ENCODE peak calls at places on chromosomes 2 and 18, in nine cellular contexts. One of them, this sample, is unnamed.

GRCh38 chr18:48084041-48084757 is 153.7 kb upstream of the SMAD2 start:
- DNase-seq in HTR-8/SVneo: no peak
- DNase-seq in mesenteric fat pad: no peak
- DNase-seq in Kasumi-1: no peak
- DNase-seq in anterior cingulate cortex: no peak
- DNase-seq in EH: no peak
- DNase-seq in H54: no peak
- DNase-seq in hippocampal formation: no peak
- DNase-seq in CD4-positive, CD25-positive, alpha-beta regulatory T cell: no peak
- DNase-seq in this sample: no peak

GRCh38 chr2:4408311-4408710 is 704.9 kb downstream of the DCDC2C start:
- DNase-seq in HTR-8/SVneo: no peak
- DNase-seq in mesenteric fat pad: no peak
- DNase-seq in Kasumi-1: no peak
- DNase-seq in anterior cingulate cortex: no peak
- DNase-seq in EH: no peak
- DNase-seq in H54: no peak
- DNase-seq in hippocampal formation: no peak
- DNase-seq in CD4-positive, CD25-positive, alpha-beta regulatory T cell: no peak
- DNase-seq in this sample: no peak

GRCh38 chr2:163551974-163552373 is 183.8 kb downstream of the FIGN start:
- DNase-seq in HTR-8/SVneo: no peak
- DNase-seq in mesenteric fat pad: no peak
- DNase-seq in Kasumi-1: no peak
- DNase-seq in anterior cingulate cortex: no peak
- DNase-seq in EH: peak
- DNase-seq in H54: peak
- DNase-seq in hippocampal formation: no peak
- DNase-seq in CD4-positive, CD25-positive, alpha-beta regulatory T cell: no peak
- DNase-seq in this sample: no peak

GRCh38 chr18:57909620-57910019 is 106.5 kb upstream of the ATP8B1 start:
- DNase-seq in HTR-8/SVneo: no peak
- DNase-seq in mesenteric fat pad: no peak
- DNase-seq in Kasumi-1: no peak
- DNase-seq in anterior cingulate cortex: no peak
- DNase-seq in EH: peak
- DNase-seq in H54: no peak
- DNase-seq in hippocampal formation: no peak
- DNase-seq in CD4-positive, CD25-positive, alpha-beta regulatory T cell: no peak
- DNase-seq in this sample: no peak

GRCh38 chr18:58186258-58186948 is 142.4 kb downstream of the NEDD4L start:
- DNase-seq in HTR-8/SVneo: peak
- DNase-seq in mesenteric fat pad: no peak
- DNase-seq in Kasumi-1: peak
- DNase-seq in anterior cingulate cortex: no peak
- DNase-seq in EH: peak
- DNase-seq in H54: peak
- DNase-seq in hippocampal formation: no peak
- DNase-seq in CD4-positive, CD25-positive, alpha-beta regulatory T cell: no peak
- DNase-seq in this sample: no peak

GRCh38 chr2:152354909-152355308 is 19.9 kb downstream of the FMNL2 start:
- DNase-seq in HTR-8/SVneo: no peak
- DNase-seq in mesenteric fat pad: no peak
- DNase-seq in Kasumi-1: no peak
- DNase-seq in anterior cingulate cortex: no peak
- DNase-seq in EH: peak
- DNase-seq in H54: no peak
- DNase-seq in hippocampal formation: peak
- DNase-seq in CD4-positive, CD25-positive, alpha-beta regulatory T cell: no peak
- DNase-seq in this sample: no peak

GRCh38 chr2:74188018-74188601 is 9.4 kb upstream of the MOB1A start:
- DNase-seq in HTR-8/SVneo: peak
- DNase-seq in mesenteric fat pad: no peak
- DNase-seq in Kasumi-1: no peak
- DNase-seq in anterior cingulate cortex: no peak
- DNase-seq in EH: peak
- DNase-seq in H54: peak
- DNase-seq in hippocampal formation: no peak
- DNase-seq in CD4-positive, CD25-positive, alpha-beta regulatory T cell: no peak
- DNase-seq in this sample: no peak

GRCh38 chr18:415627-416612 is 84.6 kb downstream of the COLEC12 start:
- DNase-seq in HTR-8/SVneo: no peak
- DNase-seq in mesenteric fat pad: no peak
- DNase-seq in Kasumi-1: no peak
- DNase-seq in anterior cingulate cortex: no peak
- DNase-seq in EH: peak
- DNase-seq in H54: peak
- DNase-seq in hippocampal formation: no peak
- DNase-seq in CD4-positive, CD25-positive, alpha-beta regulatory T cell: no peak
- DNase-seq in this sample: peak

GRCh38 chr18:3420919-3421279 is 29.1 kb upstream of the TGIF1 start:
- DNase-seq in HTR-8/SVneo: no peak
- DNase-seq in mesenteric fat pad: no peak
- DNase-seq in Kasumi-1: no peak
- DNase-seq in anterior cingulate cortex: no peak
- DNase-seq in EH: no peak
- DNase-seq in H54: no peak
- DNase-seq in hippocampal formation: no peak
- DNase-seq in CD4-positive, CD25-positive, alpha-beta regulatory T cell: no peak
- DNase-seq in this sample: no peak

GRCh38 chr2:28300921-28301341 is 91.7 kb upstream of the FOSL2 start:
- DNase-seq in HTR-8/SVneo: no peak
- DNase-seq in mesenteric fat pad: no peak
- DNase-seq in Kasumi-1: no peak
- DNase-seq in anterior cingulate cortex: no peak
- DNase-seq in EH: peak
- DNase-seq in H54: no peak
- DNase-seq in hippocampal formation: no peak
- DNase-seq in CD4-positive, CD25-positive, alpha-beta regulatory T cell: no peak
- DNase-seq in this sample: peak

GRCh38 chr2:17608251-17608650 is 67.8 kb downstream of the VSNL1 start:
- DNase-seq in HTR-8/SVneo: no peak
- DNase-seq in mesenteric fat pad: no peak
- DNase-seq in Kasumi-1: no peak
- DNase-seq in anterior cingulate cortex: no peak
- DNase-seq in EH: no peak
- DNase-seq in H54: no peak
- DNase-seq in hippocampal formation: no peak
- DNase-seq in CD4-positive, CD25-positive, alpha-beta regulatory T cell: no peak
- DNase-seq in this sample: no peak

GRCh38 chr18:79586436-79587297 is 92.9 kb upstream of the CTDP1 start:
- DNase-seq in HTR-8/SVneo: no peak
- DNase-seq in mesenteric fat pad: peak
- DNase-seq in Kasumi-1: no peak
- DNase-seq in anterior cingulate cortex: no peak
- DNase-seq in EH: no peak
- DNase-seq in H54: no peak
- DNase-seq in hippocampal formation: no peak
- DNase-seq in CD4-positive, CD25-positive, alpha-beta regulatory T cell: no peak
- DNase-seq in this sample: no peak

GRCh38 chr18:54382733-54383252 is 25.1 kb downstream of the C18orf54 start:
- DNase-seq in HTR-8/SVneo: no peak
- DNase-seq in mesenteric fat pad: no peak
- DNase-seq in Kasumi-1: no peak
- DNase-seq in anterior cingulate cortex: no peak
- DNase-seq in EH: no peak
- DNase-seq in H54: no peak
- DNase-seq in hippocampal formation: no peak
- DNase-seq in CD4-positive, CD25-positive, alpha-beta regulatory T cell: no peak
- DNase-seq in this sample: no peak

GRCh38 chr2:127392133-127392827 is 4.5 kb upstream of the MAP3K2 start:
- DNase-seq in HTR-8/SVneo: no peak
- DNase-seq in mesenteric fat pad: no peak
- DNase-seq in Kasumi-1: peak
- DNase-seq in anterior cingulate cortex: no peak
- DNase-seq in EH: peak
- DNase-seq in H54: no peak
- DNase-seq in hippocampal formation: no peak
- DNase-seq in CD4-positive, CD25-positive, alpha-beta regulatory T cell: no peak
- DNase-seq in this sample: no peak

GRCh38 chr2:95342556-95343320 is 45.6 kb downstream of the KCNIP3 start:
- DNase-seq in HTR-8/SVneo: no peak
- DNase-seq in mesenteric fat pad: peak
- DNase-seq in Kasumi-1: no peak
- DNase-seq in anterior cingulate cortex: no peak
- DNase-seq in EH: no peak
- DNase-seq in H54: no peak
- DNase-seq in hippocampal formation: no peak
- DNase-seq in CD4-positive, CD25-positive, alpha-beta regulatory T cell: no peak
- DNase-seq in this sample: no peak

This sample was measured in SJSA1.